ENCODE peak calls at places on chromosomes 3 and 15, in nine cellular contexts. D, E, K, A, G, O, B, H and Q are unnamed samples.
A peak's percentile ranks its signal among the peaks of the same experiment; 100 is the strongest.

GRCh38 chr3:66196633-66197032 is 24.2 kb upstream of the SLC25A26 start:
- DNase-seq in D (no peak), E (no peak), K (no peak), A (no peak), G (no peak), O (no peak), B (peak; percentile 15), H (no peak), Q (no peak)

GRCh38 chr3:49025005-49025792 is 3.3 kb downstream of the NDUFAF3 start:
- DNase-seq in D (no peak), E (no peak), K (no peak), A (no peak), G (no peak), O (no peak), B (no peak), H (no peak), Q (no peak)

GRCh38 chr3:99910752-99911151 is 93.1 kb downstream of the CMSS1 start:
- DNase-seq in D (no peak), E (no peak), K (no peak), A (no peak), G (no peak), O (no peak), B (no peak), H (no peak), Q (no peak)

GRCh38 chr3:66989860-66990696 is 8.0 kb upstream of the KBTBD8 start:
- DNase-seq in D (no peak), E (no peak), K (no peak), A (no peak), G (peak; percentile 29), O (no peak), B (no peak), H (peak; percentile 36), Q (no peak)

GRCh38 chr3:188126271-188126670 is 27.7 kb upstream of the LPP start:
- DNase-seq in D (no peak), E (no peak), K (no peak), A (no peak), G (no peak), O (no peak), B (no peak), H (no peak), Q (no peak)

GRCh38 chr15:66907826-66908502 is 157.4 kb upstream of the SMAD3 start:
- DNase-seq in D (no peak), E (no peak), K (no peak), A (no peak), G (no peak), O (peak; percentile 88), B (no peak), H (peak; percentile 56), Q (no peak)

GRCh38 chr3:43394071-43394501 is 107.7 kb downstream of the SNRK start:
- DNase-seq in D (no peak), E (no peak), K (no peak), A (no peak), G (no peak), O (peak; percentile 78), B (peak; percentile 100), H (no peak), Q (peak; percentile 92)

GRCh38 chr15:89119489-89120478 is 31.5 kb downstream of the ABHD2 start:
- DNase-seq in D (no peak), E (no peak), K (no peak), A (no peak), G (no peak), O (no peak), B (peak; percentile 85), H (peak; percentile 51), Q (no peak)

GRCh38 chr3:76586471-76586870 is 453.4 kb upstream of the ROBO2 start:
- DNase-seq in D (no peak), E (no peak), K (no peak), A (no peak), G (no peak), O (no peak), B (no peak), H (no peak), Q (no peak)

GRCh38 chr15:65578904-65579728 is 31.8 kb downstream of the INTS14 start:
- DNase-seq in D (no peak), E (no peak), K (no peak), A (no peak), G (no peak), O (no peak), B (peak; percentile 23), H (no peak), Q (no peak)

GRCh38 chr3:116264546-116265174 is 180.6 kb downstream of the LSAMP start:
- DNase-seq in D (no peak), E (no peak), K (no peak), A (no peak), G (no peak), O (no peak), B (no peak), H (no peak), Q (no peak)

GRCh38 chr15:85709250-85709649 is 85.5 kb downstream of the KLHL25 start:
- DNase-seq in D (no peak), E (no peak), K (no peak), A (no peak), G (no peak), O (no peak), B (no peak), H (no peak), Q (no peak)

GRCh38 chr15:85706779-85707518 is 87.8 kb downstream of the KLHL25 start:
- DNase-seq in D (no peak), E (no peak), K (no peak), A (no peak), G (no peak), O (no peak), B (peak; percentile 70), H (no peak), Q (no peak)

GRCh38 chr15:85710340-85710842 is 84.3 kb downstream of the KLHL25 start:
- DNase-seq in D (no peak), E (no peak), K (no peak), A (no peak), G (no peak), O (no peak), B (no peak), H (no peak), Q (no peak)

GRCh38 chr15:85707519-85708338 is 87.0 kb downstream of the KLHL25 start:
- DNase-seq in D (no peak), E (no peak), K (peak; percentile 49), A (no peak), G (no peak), O (no peak), B (peak; percentile 88), H (peak; percentile 93), Q (no peak)

DNA sequence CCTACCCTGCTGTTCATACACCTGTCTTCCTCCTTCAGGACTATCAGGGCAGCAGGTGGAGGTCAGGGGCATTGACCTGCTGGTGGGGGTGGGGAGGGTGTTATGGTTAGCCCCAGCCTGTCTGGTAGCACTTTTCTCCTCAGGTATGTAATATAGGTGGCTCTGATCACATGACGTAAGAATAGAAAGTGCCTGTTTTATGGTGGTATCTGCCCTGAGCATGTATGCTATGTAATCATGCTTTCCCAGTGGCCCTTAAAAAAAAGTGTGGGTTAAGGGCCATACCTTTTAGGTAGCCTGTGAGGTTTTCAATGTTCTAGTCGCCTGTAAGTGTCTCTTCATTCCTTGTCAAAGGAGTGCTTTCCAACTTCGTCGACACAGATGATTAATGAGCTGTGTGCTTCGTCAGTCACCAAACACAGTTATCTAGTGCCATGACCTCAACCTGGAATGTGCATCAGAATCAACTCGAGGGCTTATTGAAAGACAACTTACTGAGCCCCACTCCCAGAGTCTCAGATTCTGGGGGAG is 86.3 kb downstream of the KLHL25 start:
- DNase-seq in D (no peak), E (no peak), K (no peak), A (no peak), G (no peak), O (no peak), B (peak; percentile 13), H (peak; percentile 79), Q (no peak)
- H3K4me1 ChIP-seq in D (peaks cover 53% of the 10 kb centered on the region), E (no peaks in the 10 kb centered on the region), K (peaks cover 65% of the 10 kb centered on the region), A (peaks cover 6% of the 10 kb centered on the region), G (no peaks in the 10 kb centered on the region), O (peaks cover 27% of the 10 kb centered on the region), B (peaks cover 18% of the 10 kb centered on the region), H (peaks cover 33% of the 10 kb centered on the region), Q (peaks cover 68% of the 10 kb centered on the region)

GRCh38 chr3:119664370-119664769 is 4.0 kb upstream of the POPDC2 start:
- DNase-seq in D (no peak), E (no peak), K (no peak), A (no peak), G (no peak), O (no peak), B (no peak), H (no peak), Q (no peak)
- TF ChIP-seq POLR2AphosphoS5 in D (no peak), E (no peak), K (no peak), A (no peak), G (no peak), O (no peak), B (no peak), H (no peak), Q (no peak)

GRCh38 chr3:186218423-186218822 is 109.5 kb upstream of the ETV5 start:
- DNase-seq in D (no peak), E (no peak), K (no peak), A (no peak), G (no peak), O (no peak), B (no peak), H (no peak), Q (no peak)
- H3K4me1 ChIP-seq in D (peaks cover 23% of the 10 kb centered on the region), E (no peaks in the 10 kb centered on the region), K (peaks cover 5% of the 10 kb centered on the region), A (peaks cover 4% of the 10 kb centered on the region), G (peaks cover 48% of the 10 kb centered on the region), O (peaks cover 10% of the 10 kb centered on the region), B (no peaks in the 10 kb centered on the region), H (peaks cover 19% of the 10 kb centered on the region), Q (peaks cover 47% of the 10 kb centered on the region)

GRCh38 chr3:15808679-15809078 is 10.9 kb upstream of the ANKRD28 start:
- DNase-seq in D (no peak), E (no peak), K (no peak), A (no peak), G (no peak), O (no peak), B (no peak), H (no peak), Q (no peak)

GRCh38 chr3:15809313-15809712 is 11.5 kb upstream of the ANKRD28 start:
- DNase-seq in D (no peak), E (no peak), K (no peak), A (no peak), G (no peak), O (no peak), B (peak; percentile 23), H (no peak), Q (no peak)

GRCh38 chr3:15803913-15804312 is 6.1 kb upstream of the ANKRD28 start:
- DNase-seq in D (no peak), E (no peak), K (no peak), A (no peak), G (no peak), O (no peak), B (no peak), H (no peak), Q (no peak)

GRCh38 chr3:15804553-15805095 is 6.8 kb upstream of the ANKRD28 start:
- DNase-seq in D (no peak), E (no peak), K (no peak), A (no peak), G (no peak), O (no peak), B (no peak), H (no peak), Q (no peak)

DNA sequence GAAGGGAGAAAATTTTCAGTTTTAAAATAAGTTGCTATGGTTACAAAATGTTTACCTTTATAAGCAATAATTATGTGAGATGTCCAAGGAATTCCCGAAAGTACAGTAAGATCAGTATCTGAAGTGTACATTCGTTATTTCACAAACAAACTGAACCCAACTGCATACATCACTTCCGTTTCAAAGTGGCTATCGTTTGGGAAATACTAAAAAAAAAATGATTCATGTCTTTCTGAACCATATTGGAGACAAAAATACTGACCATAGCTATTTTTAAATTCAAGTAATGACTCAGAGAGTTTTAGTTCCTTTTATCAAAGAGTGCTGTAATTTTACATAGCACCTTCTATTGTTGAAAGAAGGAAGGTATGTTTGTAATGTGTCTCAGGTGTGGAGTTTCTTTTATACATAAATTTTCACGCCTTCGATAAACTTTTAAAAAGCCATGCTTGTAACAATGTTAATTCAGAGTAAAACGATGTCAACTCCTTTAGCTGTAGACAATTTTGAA is 8.0 kb upstream of the ANKRD28 start:
- DNase-seq in D (no peak), E (no peak), K (no peak), A (no peak), G (no peak), O (no peak), B (peak; percentile 90), H (no peak), Q (no peak)
- TF ChIP-seq POLR2AphosphoS5 in D (no peak), E (no peak), K (no peak), A (no peak), G (no peak), O (no peak), B (no peak), H (no peak), Q (no peak)